ENCODE peak calls at places on chromosome 14, in ten cellular contexts. F is stimulated activated naive CD8-positive, alpha-beta T cell treated with anti-CD3 and anti-CD28 coated beads, Interleukin-15, amount 100 ng/mL, for 72 hours; Q is choroid plexus epithelial cell; K is germinal center; Z is CD4-positive, alpha-beta T cell; L is Ammon's horn; V is NCI-H2081; J is stimulated activated CD4-positive, alpha-beta T cell treated with anti-CD3 and anti-CD28 coated beads, TNF-alpha, amount 100 ng/mL, for 4 hours; D is adrenal gland; U is cardiac muscle cell. S is an unnamed sample.

GRCh38 chr14:59004012-59004411 is 184.5 kb upstream of the DAAM1 start:
- DNase-seq in K (no peak), Q (peak), U (peak), L (no peak), Z (no peak), F (no peak), V (no peak), D (no peak), J (no peak), S (no peak)

GRCh38 chr14:36664322-36665193 is 2.9 kb downstream of the PAX9 start:
- DNase-seq in F (no peak), D (no peak), V (no peak), U (no peak), J (no peak), K (no peak), Z (no peak), L (no peak), Q (no peak), S (no peak)

GRCh38 chr14:99164712-99165111 is 107.3 kb downstream of the BCL11B start:
- DNase-seq in V (no peak), L (no peak), D (no peak), U (no peak), F (no peak), J (no peak), K (no peak), Q (no peak), Z (no peak), S (no peak)

GRCh38 chr14:56868660-56869059 is 58.4 kb upstream of the OTX2 start:
- DNase-seq in D (no peak), J (no peak), K (no peak), L (no peak), Z (no peak), U (no peak), V (no peak), F (no peak), Q (no peak), S (no peak)

GRCh38 chr14:93906341-93907329 is 20.5 kb upstream of the FAM181A start:
- DNase-seq in J (no peak), K (peak), F (peak), Z (peak), L (peak), U (peak), V (peak), Q (peak), D (peak), S (peak)

GRCh38 chr14:87601011-87601410 is 392.0 kb downstream of the GALC start:
- DNase-seq in F (no peak), K (no peak), U (no peak), V (no peak), Z (no peak), L (no peak), D (no peak), J (no peak), Q (no peak), S (no peak)

GRCh38 chr14:68543516-68543915 is 249.4 kb downstream of the ZFP36L1 start:
- DNase-seq in J (no peak), D (no peak), U (no peak), K (no peak), L (no peak), F (no peak), Q (no peak), V (no peak), Z (no peak), S (no peak)

GRCh38 chr14:73760598-73761586 is 46.7 kb upstream of the PNMA1 start:
- DNase-seq in Q (no peak), Z (no peak), U (no peak), F (no peak), K (no peak), D (no peak), J (no peak), L (no peak), V (no peak), S (no peak)

GRCh38 chr14:75711134-75711795 is 50.2 kb downstream of the TTLL5 start:
- DNase-seq in K (peak), F (peak), Q (peak), J (no peak), U (peak), D (no peak), L (peak), V (peak), Z (no peak), S (peak)

GRCh38 chr14:55963295-55963694 is 154.9 kb upstream of the PELI2 start:
- DNase-seq in Z (no peak), V (no peak), L (no peak), U (no peak), J (no peak), D (no peak), Q (no peak), K (no peak), F (no peak), S (no peak)